ENCODE peak calls at places on chromosome 6, in seven cellular contexts. H is IMR-90, F is neuronal stem cell, J is H9, U is H1, W is mesenchymal stem cell, K is trophoblast cell. R is an unnamed sample.
A peak's percentile ranks its signal among the peaks of the same experiment; 100 is the strongest.

GRCh38 chr6:143806282-143807102 is 36.6 kb upstream of the LTV1 start:
- DNase-seq in W (peak; percentile 92), J (no peak), H (peak; percentile 88), F (no peak), U (no peak), K (peak; percentile 1), R (no peak)

GRCh38 chr6:165245287-165245686 is 64.1 kb downstream of the C6orf118 start:
- DNase-seq in F (no peak), U (no peak), J (no peak), W (peak; percentile 7), K (no peak), H (peak; percentile 2), R (peak; percentile 16)

GRCh38 chr6:112562348-112563220 is 215.5 kb downstream of the RFPL4B start:
- DNase-seq in K (no peak), U (no peak), H (peak; percentile 73), F (no peak), W (peak; percentile 66), J (no peak), R (no peak)

GRCh38 chr6:38797391-38797790 is 82.3 kb downstream of the DNAH8 start:
- DNase-seq in U (no peak), J (no peak), W (no peak), K (no peak), H (no peak), F (no peak), R (peak; percentile 70)

GRCh38 chr6:121770943-121771342 is 335.5 kb downstream of the GJA1 start:
- DNase-seq in W (no peak), J (no peak), F (no peak), K (no peak), U (no peak), H (peak; percentile 28), R (no peak)

GRCh38 chr6:122733259-122733658 is 46.3 kb upstream of the FABP7 start:
- DNase-seq in F (no peak), J (no peak), U (no peak), H (no peak), W (no peak), K (no peak), R (no peak)

GRCh38 chr6:3885262-3886036 is 36.3 kb downstream of the FAM50B start:
- DNase-seq in H (no peak), W (peak; percentile 20), F (no peak), K (peak; percentile 37), J (peak; percentile 59), U (no peak), R (peak; percentile 85)

GRCh38 chr6:125306756-125307149 is 5.0 kb upstream of the HDDC2 start:
- DNase-seq in K (no peak), W (no peak), U (no peak), F (no peak), H (no peak), J (no peak), R (no peak)

GRCh38 chr6:1104988-1105670 is 206.8 kb upstream of the FOXQ1 start:
- DNase-seq in F (no peak), H (no peak), J (no peak), K (no peak), W (no peak), U (no peak), R (peak; percentile 55)

GRCh38 chr6:122722746-122723145 is 56.8 kb upstream of the FABP7 start:
- DNase-seq in K (no peak), H (peak; percentile 83), W (peak; percentile 85), F (no peak), J (no peak), U (no peak), R (no peak)

GRCh38 chr6:167827588-167828324 is 1.0 kb downstream of the AFDN start:
- DNase-seq in K (peak; percentile 79), J (peak; percentile 55), F (peak; percentile 54), H (peak; percentile 18), U (peak; percentile 69), W (peak; percentile 62), R (peak; percentile 86)

GRCh38 chr6:100116409-100117194 is 122.6 kb upstream of the MCHR2 start:
- DNase-seq in J (peak; percentile 61), W (peak; percentile 73), H (peak; percentile 76), F (peak; percentile 62), U (peak; percentile 56), K (peak; percentile 52), R (peak; percentile 85)

GRCh38 chr6:75202676-75203131 is 3.1 kb downstream of the COL12A1 start:
- DNase-seq in H (peak; percentile 46), F (no peak), J (no peak), K (no peak), W (peak; percentile 47), U (peak; percentile 56), R (peak; percentile 7)

GRCh38 chr6:11224252-11224965 is 8.1 kb downstream of the NEDD9 start:
- DNase-seq in K (no peak), J (no peak), H (peak; percentile 74), U (no peak), F (no peak), W (peak; percentile 67), R (no peak)

GRCh38 chr6:169985121-169986015 is 233.9 kb downstream of the ERMARD start:
- DNase-seq in K (no peak), J (no peak), F (no peak), H (no peak), W (no peak), U (no peak), R (no peak)

GRCh38 chr6:36268478-36269248 is 1.2 kb upstream of the PNPLA1 start:
- DNase-seq in H (peak; percentile 12), K (peak; percentile 44), J (no peak), W (no peak), F (no peak), U (no peak), R (no peak)

GRCh38 chr6:158328446-158328845 is 16.2 kb downstream of the TULP4 start:
- DNase-seq in K (peak; percentile 69), U (no peak), H (no peak), F (no peak), J (peak; percentile 53), W (no peak), R (peak; percentile 69)

GRCh38 chr6:70537266-70537665 is 29.5 kb upstream of the SDHAF4 start:
- DNase-seq in K (no peak), H (no peak), J (no peak), W (no peak), F (no peak), U (no peak), R (no peak)

GRCh38 chr6:16723833-16724232 is 37.4 kb downstream of the ATXN1 start:
- DNase-seq in J (peak; percentile 58), K (peak; percentile 79), U (no peak), H (peak; percentile 96), F (no peak), W (peak; percentile 95), R (peak; percentile 88)

GRCh38 chr6:90537723-90538407 is 49.0 kb downstream of the MAP3K7 start:
- DNase-seq in U (no peak), H (no peak), F (no peak), W (peak; percentile 38), J (no peak), K (peak; percentile 24), R (no peak)

GRCh38 chr6:15522856-15523529 is 139.8 kb downstream of the DTNBP1 start:
- DNase-seq in H (no peak), J (peak; percentile 47), K (no peak), F (no peak), W (no peak), U (no peak), R (no peak)

GRCh38 chr6:2810092-2810671 is 31.5 kb downstream of the SERPINB1 start:
- DNase-seq in W (no peak), K (peak; percentile 77), J (no peak), F (no peak), U (no peak), H (peak; percentile 17), R (no peak)

GRCh38 chr6:163554663-163555062 is 140.1 kb downstream of the QKI start:
- DNase-seq in W (peak; percentile 41), F (no peak), U (peak; percentile 76), K (peak; percentile 61), H (peak; percentile 34), J (peak; percentile 61), R (peak; percentile 73)

GRCh38 chr6:30882764-30883475 is 1.4 kb upstream of the DDR1 start:
- DNase-seq in F (no peak), H (no peak), J (peak; percentile 94), U (peak; percentile 86), K (peak; percentile 67), W (no peak), R (peak; percentile 90)

GRCh38 chr6:151176941-151177760 is 62.6 kb upstream of the AKAP12 start:
- DNase-seq in K (no peak), H (no peak), J (no peak), F (no peak), U (no peak), W (no peak), R (peak; percentile 30)

DNA sequence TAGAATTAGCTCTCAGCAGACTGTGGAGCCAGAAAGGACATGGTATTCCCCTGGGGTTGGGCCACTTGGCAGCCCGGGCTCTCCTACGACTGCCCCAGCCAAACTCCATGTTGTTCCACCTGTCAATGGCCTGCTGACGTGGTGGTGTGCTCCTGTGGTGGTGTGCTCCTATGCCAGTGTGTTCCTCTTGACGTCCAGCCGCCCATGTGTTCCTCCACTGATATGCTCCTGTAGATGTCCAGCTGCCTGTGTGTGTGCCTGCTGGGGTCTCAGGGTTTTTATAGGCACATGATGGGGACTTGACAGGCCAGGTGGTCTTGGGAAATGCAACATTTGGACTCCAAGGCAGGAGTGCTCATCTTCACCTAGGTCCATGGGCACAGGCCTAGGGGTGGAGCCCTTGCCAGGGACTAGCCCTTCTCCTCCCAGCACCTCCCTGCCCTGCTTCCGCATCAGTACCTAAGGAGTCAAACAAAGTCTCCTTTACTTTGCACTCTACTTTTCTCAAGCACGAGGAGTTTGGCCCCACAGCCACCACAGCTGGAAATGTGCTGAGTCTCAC is 133.5 kb downstream of the TINAG start:
- DNase-seq in U (no peak), H (no peak), J (no peak), K (no peak), F (no peak), W (no peak), R (no peak)
- H3K23ac ChIP-seq in U (no peak overlapping the region), H (no peak overlapping the region), J (no peak overlapping the region), K (no peak overlapping the region), F (no peak overlapping the region), W (no peak overlapping the region), R (no peak overlapping the region)

GRCh38 chr6:41467106-41467505 is 79.1 kb upstream of the FOXP4 start:
- DNase-seq in H (no peak), U (no peak), W (no peak), J (no peak), K (no peak), F (no peak), R (no peak)
- H3K23ac ChIP-seq in H (no peak overlapping the region), U (no peak overlapping the region), W (no peak overlapping the region), J (no peak overlapping the region), K (no peak overlapping the region), F (no peak overlapping the region), R (no peak overlapping the region)

DNA sequence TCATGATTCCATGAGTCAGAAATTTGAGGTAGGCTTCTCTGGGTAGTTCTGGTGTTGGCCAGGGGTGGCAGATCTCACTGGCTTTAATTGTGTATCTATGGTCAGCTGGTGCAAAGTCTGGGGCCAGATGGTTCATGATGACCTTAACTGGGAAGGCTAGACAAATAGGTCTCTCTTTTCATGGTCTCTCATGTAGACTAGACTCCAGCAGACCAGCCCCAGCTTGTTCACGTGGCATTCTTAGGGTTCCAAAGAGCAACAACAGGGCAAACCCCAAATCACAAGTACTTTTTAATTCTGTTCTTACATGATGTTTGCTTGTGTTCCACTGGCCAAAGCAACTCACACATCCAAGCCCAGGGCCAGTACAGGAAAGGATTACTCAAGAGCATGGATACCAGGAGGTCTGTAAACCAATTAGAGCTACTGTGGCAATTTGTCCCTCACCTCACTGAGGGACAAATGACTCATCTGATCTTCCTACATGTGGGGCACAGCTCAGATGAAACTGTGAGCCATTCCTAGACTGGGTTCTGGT is 79.5 kb upstream of the PBOV1 start:
- DNase-seq in F (no peak), H (no peak), J (no peak), W (peak; percentile 58), U (no peak), K (peak; percentile 62), R (peak; percentile 90)
- H3K23ac ChIP-seq in F (no peak overlapping the region), H (no peak overlapping the region), J (no peak overlapping the region), W (no peak overlapping the region), U (no peak overlapping the region), K (no peak overlapping the region), R (no peak overlapping the region)

GRCh38 chr6:136378888-136379287 is 89.2 kb upstream of the BCLAF1 start:
- DNase-seq in F (no peak), W (no peak), K (no peak), H (peak; percentile 5), U (no peak), J (no peak), R (no peak)
- H3K23ac ChIP-seq in F (no peak overlapping the region), W (no peak overlapping the region), K (no peak overlapping the region), H (no peak overlapping the region), U (no peak overlapping the region), J (no peak overlapping the region), R (no peak overlapping the region)

R was measured in mesendoderm.